ENCODE peak calls at places on chromosome 22, in eight cellular contexts. L is B cell, A is lung, R is AG09309, U is HFF-Myc, P is HFFc6, N is ovary, O is fibroblast of lung. Q is an unnamed sample.

GRCh38 chr22:17882727-17883126 is 108.5 kb upstream of the BID start:
- DNase-seq in L (no peak), A (no peak), R (no peak), U (no peak), P (no peak), N (no peak), O (no peak), Q (no peak)

GRCh38 chr22:30224161-30224857 is 22.2 kb downstream of the LIF start:
- DNase-seq in L (no peak), A (no peak), R (no peak), U (no peak), P (peak), N (no peak), O (no peak), Q (no peak)

GRCh38 chr22:23218867-23219251 is 38.5 kb downstream of the BCR start:
- DNase-seq in L (peak), A (peak), R (no peak), U (no peak), P (no peak), N (peak), O (peak), Q (no peak)

GRCh38 chr22:36425977-36426523 is 38.3 kb upstream of the MYH9 start:
- DNase-seq in L (no peak), A (no peak), R (no peak), U (no peak), P (no peak), N (peak), O (peak), Q (peak)

GRCh38 chr22:37639771-37640590 is 512 bp downstream of the SH3BP1 start:
- DNase-seq in L (no peak), A (no peak), R (no peak), U (no peak), P (no peak), N (no peak), O (no peak), Q (no peak)

GRCh38 chr22:20080776-20081654 is 974 bp downstream of the DGCR8 start:
- DNase-seq in L (no peak), A (no peak), R (peak), U (no peak), P (peak), N (no peak), O (peak), Q (peak)

GRCh38 chr22:45318168-45318557 is 8.4 kb downstream of the FAM118A start:
- DNase-seq in L (peak), A (peak), R (peak), U (peak), P (peak), N (peak), O (peak), Q (peak)

GRCh38 chr22:22355233-22355834 is 110.7 kb downstream of the VPREB1 start:
- DNase-seq in L (no peak), A (no peak), R (no peak), U (no peak), P (no peak), N (no peak), O (no peak), Q (no peak)

GRCh38 chr22:37442537-37442936 is 15.3 kb upstream of the ELFN2 start:
- DNase-seq in L (no peak), A (no peak), R (no peak), U (no peak), P (peak), N (no peak), O (peak), Q (no peak)

GRCh38 chr22:33921576-33922181 is 1.4 kb upstream of the LARGE1 start:
- DNase-seq in L (no peak), A (peak), R (no peak), U (no peak), P (peak), N (peak), O (peak), Q (peak)

GRCh38 chr22:33920927-33921575 is 775 bp upstream of the LARGE1 start:
- DNase-seq in L (peak), A (peak), R (peak), U (peak), P (peak), N (peak), O (peak), Q (peak)

GRCh38 chr22:33917744-33918406 is 2.4 kb downstream of the LARGE1 start:
- DNase-seq in L (no peak), A (no peak), R (no peak), U (no peak), P (no peak), N (no peak), O (peak), Q (no peak)

GRCh38 chr22:33919591-33920501 is at the start of gene LARGE1:
- DNase-seq in L (peak), A (peak), R (no peak), U (no peak), P (no peak), N (peak), O (peak), Q (peak)

DNA sequence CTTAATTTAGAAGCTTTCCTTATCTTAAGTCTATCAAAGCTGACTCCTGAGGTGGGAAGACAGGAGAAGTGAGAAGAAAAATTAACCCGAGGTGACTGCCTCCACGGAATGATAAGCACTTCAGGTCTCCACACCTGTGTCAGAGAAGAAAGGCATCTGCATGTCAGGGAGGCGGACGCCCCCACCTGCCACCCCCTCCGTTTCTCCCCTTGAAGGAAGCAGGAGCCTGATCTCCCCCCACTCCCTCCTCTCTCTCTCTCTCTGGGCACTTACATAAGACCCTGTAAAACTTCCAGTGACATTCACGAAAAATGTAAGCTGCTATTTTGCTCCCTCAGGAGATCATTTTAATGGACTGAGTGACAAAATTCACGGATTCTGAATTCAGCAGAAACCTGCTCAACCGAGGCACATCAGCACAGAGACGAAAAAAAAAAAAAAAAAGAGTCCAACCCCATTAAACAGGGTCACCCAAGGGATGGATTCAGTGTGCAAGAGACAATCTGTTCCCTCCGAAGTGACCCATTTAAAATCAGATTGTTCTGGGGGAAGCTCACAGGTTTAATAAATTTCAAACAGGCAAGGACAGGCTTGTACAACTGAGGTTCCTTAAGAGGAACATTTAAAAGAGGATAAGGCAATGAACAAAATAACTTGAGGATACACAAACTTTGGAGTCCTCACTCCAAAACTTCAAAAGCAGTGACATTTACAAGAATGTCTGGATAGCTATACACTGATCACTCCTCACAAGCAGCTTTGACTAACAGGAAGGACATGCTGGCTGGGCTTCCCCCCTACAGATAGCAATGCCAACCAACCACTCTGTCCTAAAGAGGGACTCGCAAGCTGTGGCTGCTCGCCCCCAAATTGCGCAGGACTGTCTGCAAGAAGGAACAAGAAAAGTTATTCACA is 1.3 kb downstream of the LARGE1 start:
- DNase-seq in L (no peak), A (no peak), R (no peak), U (no peak), P (peak), N (no peak), O (peak), Q (no peak)
- TF ChIP-seq CTCF in L (no peak), A (no peak), R (no peak), U (no peak), P (no peak), N (no peak), O (no peak), Q (no peak)

GRCh38 chr22:43742551-43742950 is 69.6 kb downstream of the EFCAB6 start:
- DNase-seq in L (no peak), A (no peak), R (no peak), U (no peak), P (no peak), N (no peak), O (no peak), Q (no peak)

GRCh38 chr22:43745783-43746356 is 66.2 kb downstream of the EFCAB6 start:
- DNase-seq in L (no peak), A (no peak), R (no peak), U (no peak), P (no peak), N (no peak), O (no peak), Q (no peak)

GRCh38 chr22:43743929-43744643 is 68.0 kb downstream of the EFCAB6 start:
- DNase-seq in L (no peak), A (no peak), R (no peak), U (no peak), P (no peak), N (no peak), O (no peak), Q (no peak)

GRCh38 chr22:43740587-43741270 is 71.4 kb downstream of the EFCAB6 start:
- DNase-seq in L (no peak), A (no peak), R (no peak), U (no peak), P (no peak), N (no peak), O (no peak), Q (no peak)

GRCh38 chr22:43743131-43743530 is 69.0 kb downstream of the EFCAB6 start:
- DNase-seq in L (no peak), A (no peak), R (no peak), U (no peak), P (no peak), N (no peak), O (no peak), Q (peak)
- TF ChIP-seq CTCF in L (no peak), A (no peak), R (peak), U (peak), P (no peak), N (no peak), O (no peak), Q (peak)

GRCh38 chr22:46547179-46547882 is 9.9 kb upstream of the CELSR1 start:
- DNase-seq in L (no peak), A (no peak), R (no peak), U (no peak), P (peak), N (no peak), O (peak), Q (no peak)
- TF ChIP-seq CTCF in L (no peak), A (no peak), R (no peak), U (no peak), P (no peak), N (no peak), O (no peak), Q (no peak)

GRCh38 chr22:49548356-49549202 is 279.1 kb downstream of the BRD1 start:
- DNase-seq in L (no peak), A (no peak), R (no peak), U (no peak), P (no peak), N (no peak), O (no peak), Q (no peak)
- TF ChIP-seq CTCF in L (no peak), A (no peak), R (no peak), U (no peak), P (no peak), N (no peak), O (no peak), Q (no peak)

DNA sequence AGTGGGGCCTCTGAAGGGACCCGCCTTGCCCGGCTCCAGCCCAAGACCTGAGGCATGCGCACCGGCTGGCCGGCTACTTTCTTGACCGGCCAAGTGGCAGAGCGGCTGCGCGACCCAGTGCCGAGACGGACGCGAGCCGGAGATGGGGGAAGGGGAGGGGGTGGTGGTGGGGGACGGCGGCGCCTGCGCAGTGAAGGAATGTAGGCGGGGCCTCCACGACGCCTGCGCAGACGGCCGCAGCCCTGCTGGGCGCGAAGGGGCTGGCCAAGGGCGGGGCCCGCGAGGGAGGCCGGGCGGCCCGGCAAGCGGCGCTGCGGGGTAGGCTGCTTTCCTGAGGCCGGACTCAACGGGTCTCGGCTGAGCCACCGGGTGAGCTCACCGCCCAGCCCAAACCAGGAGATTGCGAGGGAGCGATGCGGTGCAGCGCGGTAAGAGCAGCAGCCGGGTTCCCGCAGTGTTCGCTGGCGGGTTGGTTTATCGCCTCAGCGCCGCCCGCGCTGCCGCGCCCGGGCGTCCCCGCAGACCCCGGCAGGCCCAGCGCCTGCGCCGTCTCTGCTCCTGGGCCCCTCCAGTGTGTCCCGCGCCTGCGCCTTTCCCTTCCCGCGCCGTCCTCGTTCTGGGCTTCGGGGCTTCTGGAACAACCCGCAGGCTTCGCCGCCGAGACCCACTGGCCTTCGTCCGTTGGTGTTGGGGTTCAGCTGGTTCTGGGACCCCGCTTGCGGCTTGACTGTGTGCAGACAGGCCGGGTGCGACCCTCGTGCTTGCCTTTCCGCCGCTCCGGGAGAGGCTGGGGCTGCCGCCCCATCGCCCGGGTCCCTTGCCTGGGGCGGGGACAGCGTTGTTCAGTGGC is at the start of gene SPECC1L:
- DNase-seq in L (peak), A (peak), R (no peak), U (no peak), P (peak), N (peak), O (peak), Q (peak)
- TF ChIP-seq CTCF in L (no peak), A (peak), R (no peak), U (no peak), P (peak), N (peak), O (no peak), Q (no peak)

GRCh38 chr22:31611065-31611760 is 50.8 kb downstream of the PISD start:
- DNase-seq in L (peak), A (no peak), R (no peak), U (no peak), P (no peak), N (peak), O (peak), Q (no peak)
- TF ChIP-seq CTCF in L (no peak), A (no peak), R (no peak), U (no peak), P (no peak), N (no peak), O (no peak), Q (no peak)

DNA sequence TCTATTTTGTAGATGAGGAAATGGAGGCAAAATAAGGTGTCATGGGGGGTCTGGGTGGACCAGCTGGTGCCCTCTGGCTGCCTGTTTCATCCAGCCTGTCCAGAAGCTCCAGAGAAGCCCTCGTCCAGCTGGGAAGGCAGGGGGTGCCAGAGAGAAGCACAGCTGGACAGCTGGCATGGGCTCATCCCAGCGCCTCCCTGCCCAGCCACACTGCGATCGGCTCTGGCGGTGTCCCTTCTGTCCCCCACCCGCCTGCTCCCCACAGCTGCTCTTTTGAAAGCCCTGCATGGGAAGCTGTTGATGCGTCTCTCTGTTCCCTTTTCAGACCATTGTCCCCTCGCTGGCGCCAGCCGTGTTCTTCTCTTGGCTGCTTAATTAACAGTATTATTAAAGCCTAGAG is 86.5 kb downstream of the MN1 start:
- DNase-seq in L (no peak), A (no peak), R (no peak), U (no peak), P (no peak), N (no peak), O (no peak), Q (no peak)
- TF ChIP-seq CTCF in L (no peak), A (peak), R (no peak), U (peak), P (peak), N (no peak), O (no peak), Q (no peak)

GRCh38 chr22:39306456-39307361 is 12.7 kb downstream of the RPL3 start:
- DNase-seq in L (no peak), A (no peak), R (no peak), U (no peak), P (peak), N (no peak), O (peak), Q (peak)
- TF ChIP-seq CTCF in L (peak), A (peak), R (peak), U (peak), P (peak), N (no peak), O (peak), Q (peak)

GRCh38 chr22:25741692-25742626 is at the start of gene MYO18B:
- DNase-seq in L (no peak), A (no peak), R (no peak), U (no peak), P (no peak), N (no peak), O (no peak), Q (no peak)
- TF ChIP-seq CTCF in L (no peak), A (no peak), R (no peak), U (no peak), P (no peak), N (no peak), O (no peak), Q (no peak)

DNA sequence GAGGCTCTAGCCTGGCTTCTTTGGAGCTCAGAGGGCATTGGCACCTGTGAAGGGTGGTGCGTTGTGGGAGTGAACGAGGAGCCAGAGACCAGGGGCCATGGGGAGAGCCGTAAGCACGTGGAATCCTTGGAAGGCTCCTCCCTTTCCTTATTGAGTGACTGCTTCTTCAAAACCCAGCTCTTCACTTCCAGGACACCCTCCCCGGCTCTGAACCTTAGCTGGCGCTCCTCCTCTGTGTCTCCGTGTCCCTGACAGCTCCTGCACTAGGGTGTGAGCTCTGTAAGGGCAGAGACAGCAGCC is 26.3 kb downstream of the POLR3H start:
- DNase-seq in L (no peak), A (no peak), R (no peak), U (no peak), P (no peak), N (no peak), O (no peak), Q (no peak)
- TF ChIP-seq CTCF in L (peak), A (no peak), R (no peak), U (no peak), P (peak), N (no peak), O (no peak), Q (no peak)